ENCODE peak calls at places on chromosomes 3 and 15, in ten cellular contexts. S, I, T, Q, L, X, J, D, K and H are unnamed samples.

GRCh38 chr3:81003817-81004216 is 757.6 kb downstream of the GBE1 start:
- DNase-seq in S (no peak), I (no peak), T (no peak), Q (no peak), L (no peak), X (no peak), J (no peak), D (no peak), K (no peak), H (no peak)

GRCh38 chr3:32870373-32871091 is 52.7 kb downstream of the TRIM71 start:
- DNase-seq in S (no peak), I (no peak), T (no peak), Q (no peak), L (no peak), X (no peak), J (no peak), D (no peak), K (no peak), H (no peak)

GRCh38 chr3:32510075-32510724 is 7.5 kb upstream of the CMTM6 start:
- DNase-seq in S (peak; percentile 0), I (peak; percentile 46), T (peak; percentile 42), Q (peak; percentile 61), L (peak; percentile 59), X (peak; percentile 49), J (peak; percentile 89), D (peak; percentile 43), K (peak; percentile 36), H (peak; percentile 76)

GRCh38 chr3:110667216-110667615 is 404.4 kb upstream of the NECTIN3 start:
- DNase-seq in S (no peak), I (no peak), T (no peak), Q (no peak), L (no peak), X (no peak), J (no peak), D (no peak), K (no peak), H (no peak)

GRCh38 chr3:118525096-118525495 is 509.6 kb downstream of the IGSF11 start:
- DNase-seq in S (no peak), I (no peak), T (no peak), Q (no peak), L (no peak), X (no peak), J (no peak), D (no peak), K (no peak), H (no peak)

GRCh38 chr3:33980252-33980651 is 181.8 kb downstream of the PDCD6IP start:
- DNase-seq in S (no peak), I (no peak), T (no peak), Q (no peak), L (peak; percentile 29), X (peak; percentile 26), J (no peak), D (no peak), K (no peak), H (no peak)

GRCh38 chr3:167507954-167508353 is 34.1 kb upstream of the SERPINI2 start:
- DNase-seq in S (no peak), I (no peak), T (no peak), Q (no peak), L (no peak), X (no peak), J (peak; percentile 24), D (no peak), K (no peak), H (no peak)

GRCh38 chr3:134749802-134750553 is 45.1 kb upstream of the EPHB1 start:
- DNase-seq in S (no peak), I (no peak), T (no peak), Q (no peak), L (no peak), X (no peak), J (no peak), D (no peak), K (no peak), H (no peak)

GRCh38 chr3:127612966-127613365 is 14.8 kb downstream of the MCM2 start:
- DNase-seq in S (no peak), I (no peak), T (no peak), Q (peak; percentile 10), L (peak; percentile 91), X (no peak), J (no peak), D (no peak), K (no peak), H (no peak)

GRCh38 chr15:44102675-44103254 is 92.3 kb downstream of the FRMD5 start:
- DNase-seq in S (peak; percentile 3), I (no peak), T (no peak), Q (no peak), L (no peak), X (peak; percentile 91), J (no peak), D (no peak), K (no peak), H (no peak)

GRCh38 chr3:122794779-122795673 is at the start of gene SLC49A4:
- DNase-seq in S (no peak), I (peak; percentile 80), T (peak; percentile 56), Q (peak; percentile 83), L (no peak), X (peak; percentile 80), J (no peak), D (peak; percentile 68), K (no peak), H (peak; percentile 80)

GRCh38 chr3:57691411-57692133 is 1.3 kb downstream of the DENND6A start:
- DNase-seq in S (no peak), I (no peak), T (no peak), Q (peak; percentile 51), L (no peak), X (no peak), J (no peak), D (no peak), K (no peak), H (no peak)

GRCh38 chr3:152745677-152746076 is 89.3 kb upstream of the P2RY1 start:
- DNase-seq in S (no peak), I (no peak), T (no peak), Q (no peak), L (no peak), X (no peak), J (no peak), D (no peak), K (no peak), H (no peak)

GRCh38 chr3:122975163-122975923 is 52.2 kb downstream of the SEMA5B start:
- DNase-seq in S (no peak), I (peak; percentile 57), T (no peak), Q (peak; percentile 77), L (no peak), X (no peak), J (peak; percentile 38), D (no peak), K (no peak), H (peak; percentile 89)

GRCh38 chr15:86183765-86184491 is 104.3 kb downstream of the AGBL1 start:
- DNase-seq in S (no peak), I (no peak), T (no peak), Q (no peak), L (no peak), X (no peak), J (no peak), D (peak; percentile 28), K (peak; percentile 73), H (no peak)